ENCODE peak calls at places on chromosomes 4 and X, in five cellular contexts. One of them, this sample, is unnamed.

GRCh38 chrX:118652717-118653116 is 74.7 kb upstream of the IL13RA1 start:
- DNase-seq in Daoy: no peak
- DNase-seq in amniotic stem cell: no peak
- DNase-seq in adipocyte: peak
- DNase-seq in endodermal cell: no peak
- DNase-seq in this sample: no peak

GRCh38 chr4:90240333-90240732 is 113.1 kb downstream of the CCSER1 start:
- DNase-seq in Daoy: no peak
- DNase-seq in amniotic stem cell: no peak
- DNase-seq in adipocyte: no peak
- DNase-seq in endodermal cell: no peak
- DNase-seq in this sample: no peak

GRCh38 chrX:104372547-104372946 is 117.8 kb upstream of the ESX1 start:
- DNase-seq in Daoy: no peak
- DNase-seq in amniotic stem cell: no peak
- DNase-seq in adipocyte: no peak
- DNase-seq in endodermal cell: no peak
- DNase-seq in this sample: no peak

GRCh38 chr4:140151700-140152014 is 2.3 kb downstream of the MAML3 start:
- DNase-seq in Daoy: peak
- DNase-seq in amniotic stem cell: no peak
- DNase-seq in adipocyte: peak
- DNase-seq in endodermal cell: no peak
- DNase-seq in this sample: peak

GRCh38 chr4:38563703-38564490 is 100.1 kb upstream of the KLF3 start:
- DNase-seq in Daoy: no peak
- DNase-seq in amniotic stem cell: no peak
- DNase-seq in adipocyte: peak
- DNase-seq in endodermal cell: no peak
- DNase-seq in this sample: no peak

GRCh38 chr4:90852232-90852631 is 725.0 kb downstream of the CCSER1 start:
- DNase-seq in Daoy: no peak
- DNase-seq in amniotic stem cell: no peak
- DNase-seq in adipocyte: no peak
- DNase-seq in endodermal cell: peak
- DNase-seq in this sample: no peak

GRCh38 chrX:109345866-109346265 is 136.0 kb downstream of the GUCY2F start:
- DNase-seq in Daoy: no peak
- DNase-seq in amniotic stem cell: no peak
- DNase-seq in adipocyte: peak
- DNase-seq in endodermal cell: no peak
- DNase-seq in this sample: no peak

GRCh38 chr4:26219206-26219605 is 101.6 kb upstream of the RBPJ start:
- DNase-seq in Daoy: no peak
- DNase-seq in amniotic stem cell: no peak
- DNase-seq in adipocyte: no peak
- DNase-seq in endodermal cell: no peak
- DNase-seq in this sample: no peak

GRCh38 chr4:54384563-54384962 is 155.5 kb downstream of the PDGFRA start:
- DNase-seq in Daoy: no peak
- DNase-seq in amniotic stem cell: no peak
- DNase-seq in adipocyte: peak
- DNase-seq in endodermal cell: peak
- DNase-seq in this sample: no peak

GRCh38 chr4:187840814-187841213 is 154.8 kb upstream of the ZFP42 start:
- DNase-seq in Daoy: no peak
- DNase-seq in amniotic stem cell: no peak
- DNase-seq in adipocyte: no peak
- DNase-seq in endodermal cell: no peak
- DNase-seq in this sample: no peak

GRCh38 chrX:11953615-11954014 is 184.7 kb upstream of the FRMPD4 start:
- DNase-seq in Daoy: peak
- DNase-seq in amniotic stem cell: no peak
- DNase-seq in adipocyte: peak
- DNase-seq in endodermal cell: no peak
- DNase-seq in this sample: no peak

GRCh38 chr4:172892300-172892699 is 276.3 kb upstream of the GALNT7 start:
- DNase-seq in Daoy: no peak
- DNase-seq in amniotic stem cell: no peak
- DNase-seq in adipocyte: no peak
- DNase-seq in endodermal cell: peak
- DNase-seq in this sample: no peak

GRCh38 chr4:3867403-3868100 is 101.4 kb downstream of the ADRA2C start:
- DNase-seq in Daoy: no peak
- DNase-seq in amniotic stem cell: no peak
- DNase-seq in adipocyte: no peak
- DNase-seq in endodermal cell: peak
- DNase-seq in this sample: peak

GRCh38 chr4:41670530-41670929 is 78.0 kb downstream of the PHOX2B start:
- DNase-seq in Daoy: no peak
- DNase-seq in amniotic stem cell: no peak
- DNase-seq in adipocyte: no peak
- DNase-seq in endodermal cell: no peak
- DNase-seq in this sample: no peak

GRCh38 chrX:85003655-85004244 is at the start of gene APOOL:
- DNase-seq in Daoy: peak
- DNase-seq in amniotic stem cell: peak
- DNase-seq in adipocyte: peak
- DNase-seq in endodermal cell: peak
- DNase-seq in this sample: peak

GRCh38 chr4:159267023-159267939 is 164.4 kb downstream of the RAPGEF2 start:
- DNase-seq in Daoy: no peak
- DNase-seq in amniotic stem cell: no peak
- DNase-seq in adipocyte: peak
- DNase-seq in endodermal cell: no peak
- DNase-seq in this sample: no peak

GRCh38 chr4:24890561-24890960 is 22.3 kb downstream of the CCDC149 start:
- DNase-seq in Daoy: no peak
- DNase-seq in amniotic stem cell: no peak
- DNase-seq in adipocyte: no peak
- DNase-seq in endodermal cell: no peak
- DNase-seq in this sample: no peak

GRCh38 chr4:123340381-123340701 is 56.3 kb upstream of the SPRY1 start:
- DNase-seq in Daoy: peak
- DNase-seq in amniotic stem cell: peak
- DNase-seq in adipocyte: peak
- DNase-seq in endodermal cell: no peak
- DNase-seq in this sample: no peak

GRCh38 chr4:98491862-98492554 is 166.4 kb downstream of the TSPAN5 start:
- DNase-seq in Daoy: no peak
- DNase-seq in amniotic stem cell: no peak
- DNase-seq in adipocyte: peak
- DNase-seq in endodermal cell: no peak
- DNase-seq in this sample: no peak

GRCh38 chrX:16618422-16618821 is 31.5 kb upstream of the S100G start:
- DNase-seq in Daoy: no peak
- DNase-seq in amniotic stem cell: no peak
- DNase-seq in adipocyte: no peak
- DNase-seq in endodermal cell: no peak
- DNase-seq in this sample: no peak

GRCh38 chr4:3669553-3669949 is 96.6 kb upstream of the ADRA2C start:
- DNase-seq in Daoy: no peak
- DNase-seq in amniotic stem cell: no peak
- DNase-seq in adipocyte: no peak
- DNase-seq in endodermal cell: no peak
- DNase-seq in this sample: peak

GRCh38 chr4:10706236-10706635 is 21.7 kb upstream of the CLNK start:
- DNase-seq in Daoy: no peak
- DNase-seq in amniotic stem cell: no peak
- DNase-seq in adipocyte: peak
- DNase-seq in endodermal cell: no peak
- DNase-seq in this sample: no peak

GRCh38 chrX:2264179-2265030 is 236.4 kb downstream of the DHRSX start:
- DNase-seq in Daoy: no peak
- DNase-seq in amniotic stem cell: no peak
- DNase-seq in adipocyte: no peak
- DNase-seq in endodermal cell: peak
- DNase-seq in this sample: no peak

GRCh38 chr4:140813804-140814203 is 57.6 kb upstream of the TBC1D9 start:
- DNase-seq in Daoy: no peak
- DNase-seq in amniotic stem cell: no peak
- DNase-seq in adipocyte: no peak
- DNase-seq in endodermal cell: no peak
- DNase-seq in this sample: no peak

GRCh38 chr4:73891739-73892405 is 22.7 kb downstream of the CXCL1 start:
- DNase-seq in Daoy: no peak
- DNase-seq in amniotic stem cell: no peak
- DNase-seq in adipocyte: peak
- DNase-seq in endodermal cell: no peak
- DNase-seq in this sample: no peak

GRCh38 chr4:17385403-17385802 is 126.5 kb downstream of the QDPR start:
- DNase-seq in Daoy: no peak
- DNase-seq in amniotic stem cell: no peak
- DNase-seq in adipocyte: peak
- DNase-seq in endodermal cell: no peak
- DNase-seq in this sample: no peak

GRCh38 chr4:86013623-86014022 is 346.2 kb downstream of the MAPK10 start:
- DNase-seq in Daoy: peak
- DNase-seq in amniotic stem cell: no peak
- DNase-seq in adipocyte: peak
- DNase-seq in endodermal cell: no peak
- DNase-seq in this sample: no peak

GRCh38 chrX:104641176-104641575 is 75.2 kb downstream of the IL1RAPL2 start:
- DNase-seq in Daoy: no peak
- DNase-seq in amniotic stem cell: no peak
- DNase-seq in adipocyte: no peak
- DNase-seq in endodermal cell: peak
- DNase-seq in this sample: peak

GRCh38 chr4:108029731-108030130 is 40.0 kb downstream of the HADH start:
- DNase-seq in Daoy: no peak
- DNase-seq in amniotic stem cell: no peak
- DNase-seq in adipocyte: no peak
- DNase-seq in endodermal cell: no peak
- DNase-seq in this sample: no peak

GRCh38 chr4:6461301-6462165 is 10.9 kb downstream of the PPP2R2C start:
- DNase-seq in Daoy: peak
- DNase-seq in amniotic stem cell: no peak
- DNase-seq in adipocyte: no peak
- DNase-seq in endodermal cell: peak
- DNase-seq in this sample: peak

GRCh38 chr4:168451744-168452394 is 28.4 kb downstream of the DDX60L start:
- DNase-seq in Daoy: peak
- DNase-seq in amniotic stem cell: no peak
- DNase-seq in adipocyte: peak
- DNase-seq in endodermal cell: no peak
- DNase-seq in this sample: no peak

This sample was measured in H7.